ENCODE peak calls at places on chromosomes 6 and 20, in ten cellular contexts. D is astrocyte of the cerebellum; I is keratinocyte; X is brain microvascular endothelial cell; A is ascending aorta; F is MM.1S; C is lung; J is effector memory CD4-positive, alpha-beta T cell; V is fibroblast of lung; L is GM23338. W is an unnamed sample.

GRCh38 chr6:53651149-53651763 is 14.3 kb downstream of the KLHL31 start:
- DNase-seq in D (peak), I (no peak), X (peak), A (no peak), F (peak), C (peak), J (peak), V (peak), L (peak), W (peak)

GRCh38 chr20:22453244-22454080 is 130.9 kb downstream of the FOXA2 start:
- DNase-seq in D (no peak), I (no peak), X (no peak), A (no peak), F (no peak), C (no peak), J (no peak), V (no peak), L (peak), W (peak)

GRCh38 chr6:169453221-169453620 is 199.6 kb upstream of the THBS2 start:
- DNase-seq in D (no peak), I (no peak), X (no peak), A (no peak), F (no peak), C (no peak), J (no peak), V (no peak), L (no peak), W (no peak)

GRCh38 chr6:63272397-63272796 is 47.4 kb downstream of the LGSN start:
- DNase-seq in D (peak), I (no peak), X (no peak), A (no peak), F (peak), C (no peak), J (no peak), V (no peak), L (peak), W (no peak)

GRCh38 chr6:25717856-25718740 is 36.4 kb upstream of the SLC17A4 start:
- DNase-seq in D (peak), I (no peak), X (peak), A (no peak), F (peak), C (no peak), J (no peak), V (peak), L (peak), W (no peak)

GRCh38 chr6:52726741-52727535 is 36.3 kb downstream of the GSTA2 start:
- DNase-seq in D (no peak), I (no peak), X (no peak), A (no peak), F (no peak), C (no peak), J (no peak), V (peak), L (no peak), W (no peak)

GRCh38 chr20:8161262-8162071 is 29.4 kb downstream of the PLCB1 start:
- DNase-seq in D (no peak), I (no peak), X (peak), A (no peak), F (peak), C (no peak), J (no peak), V (peak), L (no peak), W (no peak)

GRCh38 chr20:1900321-1900791 is 5.1 kb downstream of the SIRPA start:
- DNase-seq in D (peak), I (no peak), X (peak), A (no peak), F (peak), C (no peak), J (no peak), V (peak), L (peak), W (peak)

GRCh38 chr6:36024154-36024760 is at the start of gene SLC26A8:
- DNase-seq in D (no peak), I (no peak), X (no peak), A (no peak), F (no peak), C (no peak), J (no peak), V (no peak), L (peak), W (no peak)

GRCh38 chr20:10074513-10074912 is 39.7 kb downstream of the ANKEF1 start:
- DNase-seq in D (peak), I (peak), X (peak), A (no peak), F (no peak), C (no peak), J (no peak), V (peak), L (no peak), W (no peak)

GRCh38 chr20:56752274-56752673 is 123.2 kb downstream of the TFAP2C start:
- DNase-seq in D (no peak), I (no peak), X (no peak), A (no peak), F (no peak), C (no peak), J (no peak), V (no peak), L (no peak), W (no peak)

GRCh38 chr6:118843685-118844390 is 50.1 kb upstream of the ASF1A start:
- DNase-seq in D (no peak), I (no peak), X (peak), A (no peak), F (no peak), C (no peak), J (no peak), V (peak), L (no peak), W (no peak)

GRCh38 chr20:25090492-25091429 is 8.8 kb upstream of the VSX1 start:
- DNase-seq in D (no peak), I (no peak), X (no peak), A (no peak), F (peak), C (no peak), J (peak), V (no peak), L (no peak), W (peak)

GRCh38 chr6:169289671-169290408 is 36.2 kb upstream of the THBS2 start:
- DNase-seq in D (peak), I (peak), X (peak), A (no peak), F (no peak), C (no peak), J (no peak), V (peak), L (no peak), W (no peak)

GRCh38 chr6:150753404-150754184 is 111.9 kb upstream of the MTHFD1L start:
- DNase-seq in D (no peak), I (no peak), X (no peak), A (no peak), F (no peak), C (no peak), J (no peak), V (no peak), L (peak), W (no peak)

GRCh38 chr6:72037006-72037405 is 150.7 kb downstream of the RIMS1 start:
- DNase-seq in D (no peak), I (no peak), X (no peak), A (no peak), F (no peak), C (no peak), J (no peak), V (no peak), L (no peak), W (no peak)

GRCh38 chr6:44180406-44180805 is 21.8 kb downstream of the CAPN11 start:
- DNase-seq in D (no peak), I (no peak), X (no peak), A (no peak), F (no peak), C (no peak), J (no peak), V (no peak), L (no peak), W (no peak)

GRCh38 chr20:44988772-44989171 is 22.5 kb downstream of the STK4 start:
- DNase-seq in D (no peak), I (no peak), X (no peak), A (no peak), F (no peak), C (no peak), J (no peak), V (no peak), L (no peak), W (no peak)

GRCh38 chr6:44431118-44431725 is 43.7 kb downstream of the CDC5L start:
- DNase-seq in D (peak), I (no peak), X (peak), A (no peak), F (peak), C (peak), J (peak), V (peak), L (peak), W (peak)

GRCh38 chr20:34982270-34983088 is 26.8 kb downstream of the MYH7B start:
- DNase-seq in D (no peak), I (no peak), X (no peak), A (no peak), F (no peak), C (no peak), J (no peak), V (no peak), L (no peak), W (no peak)

GRCh38 chr6:87825865-87826264 is 123.8 kb upstream of the AKIRIN2 start:
- DNase-seq in D (no peak), I (no peak), X (no peak), A (no peak), F (no peak), C (no peak), J (no peak), V (no peak), L (no peak), W (no peak)

GRCh38 chr6:130245267-130245666 is 22.5 kb upstream of the SAMD3 start:
- DNase-seq in D (no peak), I (no peak), X (no peak), A (no peak), F (no peak), C (no peak), J (no peak), V (no peak), L (no peak), W (no peak)

GRCh38 chr6:26454641-26455040 is 3.1 kb upstream of the BTN2A1 start:
- DNase-seq in D (no peak), I (no peak), X (no peak), A (no peak), F (no peak), C (no peak), J (no peak), V (peak), L (no peak), W (no peak)

DNA sequence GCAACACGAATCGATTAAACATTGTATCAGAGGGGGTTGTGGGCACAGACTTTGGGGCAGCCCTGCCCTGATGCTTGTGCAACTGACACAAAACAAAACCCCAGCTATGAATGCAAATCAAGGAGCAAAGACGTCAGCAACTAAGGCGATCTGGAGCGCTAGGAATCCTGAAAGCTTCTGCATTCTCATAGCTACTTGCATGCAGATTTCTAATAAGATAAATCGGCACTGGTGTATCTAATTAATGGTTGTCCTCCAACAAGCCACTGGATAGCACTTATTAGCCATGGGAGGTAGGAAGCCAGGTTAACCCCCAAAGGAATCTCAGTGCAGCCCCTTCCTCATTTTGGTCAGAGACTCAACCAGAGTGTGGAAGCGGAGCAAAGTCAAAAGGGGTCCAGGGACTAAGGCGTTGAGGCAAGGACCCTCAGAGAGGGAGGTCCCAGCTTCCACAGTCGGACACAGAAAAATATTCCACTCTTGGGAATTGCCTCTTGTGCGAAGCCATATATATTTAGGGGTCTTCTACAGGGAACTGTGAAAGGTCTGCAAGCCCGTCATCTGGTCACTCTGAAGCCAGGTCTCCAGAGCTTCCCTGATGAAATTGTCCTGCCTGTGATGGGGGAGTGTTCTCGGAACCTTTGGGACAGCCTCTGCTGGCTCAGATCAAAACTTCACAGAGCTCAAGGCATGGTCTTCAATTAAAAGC is 160.9 kb downstream of the TBXT start:
- DNase-seq in D (no peak), I (no peak), X (peak), A (no peak), F (no peak), C (no peak), J (no peak), V (peak), L (peak), W (no peak)
- H3K4me3 ChIP-seq in D (peak), I (no peak), X (peak), A (peak), F (no peak), C (no peak), J (no peak), V (peak), L (peak), W (no peak)

GRCh38 chr6:138044972-138045371 is 62.2 kb downstream of the PERP start:
- DNase-seq in D (no peak), I (no peak), X (no peak), A (no peak), F (no peak), C (no peak), J (no peak), V (no peak), L (no peak), W (no peak)
- H3K4me3 ChIP-seq in D (no peak), I (no peak), X (no peak), A (no peak), F (no peak), C (no peak), J (no peak), V (no peak), L (no peak), W (no peak)

DNA sequence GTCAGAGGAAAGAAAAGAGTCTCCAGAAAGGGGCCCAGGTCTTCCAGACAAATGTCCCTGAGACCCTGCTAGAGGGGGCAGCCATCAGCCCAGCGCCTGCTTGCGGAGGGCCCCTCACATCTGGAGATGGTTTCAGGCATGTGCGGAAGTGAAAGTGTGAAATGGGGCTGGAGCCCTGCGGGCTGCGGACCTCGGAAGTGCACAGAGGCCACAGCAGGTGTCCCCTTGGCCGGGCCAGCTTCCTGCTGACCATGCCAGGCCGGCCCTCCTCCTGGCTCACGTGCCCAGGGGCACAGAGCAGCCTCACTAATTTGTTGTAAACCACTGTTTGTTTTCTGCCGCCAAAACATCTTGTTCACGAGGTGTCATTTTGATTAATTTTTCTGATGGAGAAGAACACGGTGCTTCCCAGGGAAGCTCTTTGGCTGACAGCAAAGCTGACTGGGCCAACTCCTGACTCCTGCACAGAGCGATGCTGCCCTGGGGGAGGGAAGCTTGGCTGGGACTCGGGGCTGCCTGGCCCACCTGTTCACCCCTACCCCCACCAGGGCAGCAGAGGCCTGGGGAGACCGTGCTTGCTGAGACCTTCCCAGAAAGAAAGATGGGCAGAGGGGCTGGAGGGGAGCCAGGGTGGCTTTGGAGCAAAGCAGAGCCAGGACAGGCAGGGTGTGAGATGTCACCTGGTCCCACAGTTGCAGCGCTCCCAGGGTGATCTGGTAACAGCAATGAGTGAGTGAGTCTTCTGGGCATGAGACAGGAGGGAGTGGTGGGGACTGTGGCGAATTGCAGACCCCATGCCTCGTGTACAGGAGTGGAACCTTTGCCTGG is 54.2 kb downstream of the BCAS4 start:
- DNase-seq in D (no peak), I (no peak), X (no peak), A (no peak), F (peak), C (no peak), J (no peak), V (no peak), L (no peak), W (no peak)
- H3K4me3 ChIP-seq in D (no peak), I (no peak), X (no peak), A (peak), F (no peak), C (no peak), J (no peak), V (no peak), L (no peak), W (no peak)

DNA sequence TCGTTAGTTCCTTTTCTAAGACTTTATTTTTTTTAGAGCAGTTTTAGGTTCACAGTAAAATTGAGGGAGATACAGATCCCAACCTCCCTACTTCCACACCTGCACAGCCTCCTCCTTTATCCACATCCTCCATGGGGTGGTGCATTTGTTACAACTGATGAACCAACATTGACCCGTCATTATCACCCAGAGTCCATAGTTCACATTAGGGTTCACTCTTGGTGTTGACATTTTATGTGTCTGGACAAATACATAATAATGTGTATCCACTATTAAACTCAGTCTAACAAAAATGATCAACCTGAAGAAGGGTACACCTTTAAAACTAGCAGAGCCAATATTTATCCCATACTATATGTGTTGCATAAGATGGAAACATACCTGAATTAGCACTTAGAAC is 130.4 kb upstream of the CCDC28A start:
- DNase-seq in D (no peak), I (no peak), X (no peak), A (no peak), F (no peak), C (no peak), J (no peak), V (no peak), L (no peak), W (no peak)
- H3K4me3 ChIP-seq in D (no peak), I (no peak), X (no peak), A (no peak), F (no peak), C (no peak), J (no peak), V (no peak), L (no peak), W (no peak)